ENCODE peak calls at places on chromosome 10, in six cellular contexts. G, D, W, H, E and T are unnamed samples.

GRCh38 chr10:62243647-62243997 is 25.0 kb downstream of the RTKN2 start:
- DNase-seq in G (no peak), D (no peak), W (no peak), H (no peak), E (no peak), T (no peak)

GRCh38 chr10:109343293-109343692 is 580.0 kb downstream of the XPNPEP1 start:
- DNase-seq in G (peak; percentile 28), D (no peak), W (no peak), H (no peak), E (no peak), T (no peak)

GRCh38 chr10:12364559-12364958 is 15.2 kb downstream of the CAMK1D start:
- DNase-seq in G (no peak), D (no peak), W (no peak), H (no peak), E (no peak), T (no peak)

GRCh38 chr10:126617208-126617607 is 53.3 kb downstream of the C10orf90 start:
- DNase-seq in G (no peak), D (no peak), W (no peak), H (no peak), E (no peak), T (no peak)

GRCh38 chr10:50416181-50416824 is 165.0 kb upstream of the ASAH2 start:
- DNase-seq in G (no peak), D (no peak), W (no peak), H (peak; percentile 19), E (no peak), T (no peak)

GRCh38 chr10:22316286-22317120 is at the start of gene COMMD3:
- DNase-seq in G (no peak), D (peak; percentile 83), W (peak; percentile 68), H (peak; percentile 60), E (peak; percentile 75), T (peak; percentile 60)

GRCh38 chr10:61974611-61975010 is 73.1 kb downstream of the ARID5B start:
- DNase-seq in G (no peak), D (no peak), W (no peak), H (no peak), E (no peak), T (no peak)

GRCh38 chr10:95429639-95430038 is 131.5 kb downstream of the SORBS1 start:
- DNase-seq in G (no peak), D (no peak), W (no peak), H (no peak), E (no peak), T (no peak)

GRCh38 chr10:106011189-106011744 is 1153.2 kb downstream of the SORCS1 start:
- DNase-seq in G (no peak), D (no peak), W (no peak), H (no peak), E (no peak), T (no peak)

GRCh38 chr10:5692476-5693358 is 8.1 kb downstream of the TASOR2 start:
- DNase-seq in G (no peak), D (peak; percentile 58), W (no peak), H (peak; percentile 18), E (peak; percentile 68), T (no peak)

GRCh38 chr10:96814264-96814663 is 17.8 kb upstream of the LCOR start:
- DNase-seq in G (no peak), D (no peak), W (no peak), H (no peak), E (no peak), T (no peak)

GRCh38 chr10:72832701-72833100 is 60.8 kb upstream of the OIT3 start:
- DNase-seq in G (no peak), D (no peak), W (no peak), H (no peak), E (no peak), T (no peak)

GRCh38 chr10:17607603-17608332 is 9.4 kb downstream of the HACD1 start:
- DNase-seq in G (peak; percentile 38), D (no peak), W (no peak), H (peak; percentile 49), E (no peak), T (no peak)

GRCh38 chr10:110865804-110866482 is 5.8 kb upstream of the PDCD4 start:
- DNase-seq in G (no peak), D (no peak), W (no peak), H (no peak), E (no peak), T (no peak)

GRCh38 chr10:60189861-60190475 is 199.7 kb downstream of the ANK3 start:
- DNase-seq in G (no peak), D (no peak), W (no peak), H (no peak), E (no peak), T (no peak)

GRCh38 chr10:35276918-35277317 is 59.4 kb upstream of the CCNY start:
- DNase-seq in G (no peak), D (no peak), W (no peak), H (no peak), E (no peak), T (no peak)

GRCh38 chr10:57992321-57993077 is 275.2 kb downstream of the IPMK start:
- DNase-seq in G (no peak), D (no peak), W (no peak), H (no peak), E (no peak), T (no peak)

GRCh38 chr10:129098517-129098916 is 368.5 kb upstream of the MGMT start:
- DNase-seq in G (no peak), D (no peak), W (no peak), H (no peak), E (no peak), T (no peak)

GRCh38 chr10:73644015-73644743 is 2.9 kb upstream of the MYOZ1 start:
- DNase-seq in G (peak; percentile 76), D (no peak), W (peak; percentile 14), H (peak; percentile 81), E (peak; percentile 52), T (peak; percentile 19)

GRCh38 chr10:101064415-101065030 is 2.7 kb downstream of the KAZALD1 start:
- DNase-seq in G (no peak), D (no peak), W (no peak), H (no peak), E (no peak), T (no peak)

GRCh38 chr10:59175538-59176240 is 754 bp upstream of the PHYHIPL start:
- DNase-seq in G (no peak), D (no peak), W (no peak), H (peak; percentile 13), E (no peak), T (peak; percentile 10)

GRCh38 chr10:125727436-125727835 is 7.9 kb downstream of the EDRF1 start:
- DNase-seq in G (no peak), D (no peak), W (no peak), H (no peak), E (no peak), T (no peak)

GRCh38 chr10:118045842-118046490 is 775 bp downstream of the RAB11FIP2 start:
- DNase-seq in G (peak; percentile 7), D (peak; percentile 45), W (no peak), H (peak; percentile 16), E (peak; percentile 14), T (no peak)

GRCh38 chr10:13712799-13713581 is 126.2 kb downstream of the PRPF18 start:
- DNase-seq in G (peak; percentile 87), D (no peak), W (no peak), H (peak; percentile 50), E (no peak), T (no peak)

GRCh38 chr10:4834896-4835405 is 8.9 kb downstream of the AKR1E2 start:
- DNase-seq in G (no peak), D (no peak), W (no peak), H (no peak), E (no peak), T (no peak)

GRCh38 chr10:71881956-71882355 is 30.9 kb upstream of the PSAP start:
- DNase-seq in G (no peak), D (no peak), W (no peak), H (no peak), E (no peak), T (no peak)

GRCh38 chr10:93992400-93993030 is 1.2 kb upstream of the PLCE1 start:
- DNase-seq in G (no peak), D (no peak), W (no peak), H (peak; percentile 62), E (no peak), T (no peak)